ENCODE peak calls at places on chromosomes 1 and 21, in four cellular contexts. D is GM23248, M is heart right ventricle, C is colonic mucosa. A is an unnamed sample.

GRCh38 chr1:180563013-180563827 is 4.5 kb downstream of the OVAAL start:
- DNase-seq in D (peak), M (no peak), C (no peak), A (no peak)

GRCh38 chr21:17371470-17371869 is 141.4 kb upstream of the CXADR start:
- DNase-seq in C (no peak), M (no peak), D (peak), A (peak)

GRCh38 chr1:24898152-24898908 is 31.7 kb downstream of the RUNX3 start:
- DNase-seq in M (peak), D (peak), C (peak), A (no peak)

GRCh38 chr1:198496216-198497143 is 44.0 kb downstream of the ATP6V1G3 start:
- DNase-seq in M (no peak), C (no peak), D (peak), A (no peak)

GRCh38 chr1:42937141-42937696 is 21.4 kb downstream of the SLC2A1 start:
- DNase-seq in C (peak), M (no peak), D (peak), A (peak)

GRCh38 chr1:40477680-40478057 is 579 bp downstream of the ZFP69 start:
- DNase-seq in D (peak), M (no peak), C (peak), A (no peak)

GRCh38 chr1:19463204-19463803 is 22.0 kb downstream of the CAPZB start:
- DNase-seq in C (no peak), M (no peak), D (no peak), A (no peak)

GRCh38 chr1:8019229-8019620 is 6.9 kb downstream of the ERRFI1 start:
- DNase-seq in M (no peak), D (no peak), C (no peak), A (no peak)

GRCh38 chr1:179955318-179955638 is 668 bp downstream of the CEP350 start:
- DNase-seq in D (no peak), C (no peak), M (no peak), A (no peak)

GRCh38 chr1:1291611-1292441 is 11.6 kb downstream of the SCNN1D start:
- DNase-seq in D (peak), M (peak), C (peak), A (no peak)

GRCh38 chr1:181179980-181180964 is 91.8 kb downstream of the IER5 start:
- DNase-seq in M (peak), C (no peak), D (peak), A (peak)

GRCh38 chr1:230264342-230264741 is 161.8 kb downstream of the PGBD5 start:
- DNase-seq in C (no peak), D (no peak), M (no peak), A (no peak)

GRCh38 chr1:92995420-92996130 is 34.3 kb upstream of the DIPK1A start:
- DNase-seq in D (no peak), C (peak), M (no peak), A (no peak)

GRCh38 chr1:32894019-32894600 is 7.1 kb downstream of the TMEM54 start:
- DNase-seq in D (no peak), M (no peak), C (no peak), A (no peak)

GRCh38 chr1:236502579-236502971 is 21.2 kb upstream of the LGALS8 start:
- DNase-seq in C (no peak), D (peak), M (no peak), A (no peak)

GRCh38 chr21:28636988-28637691 is 355.5 kb downstream of the LTN1 start:
- DNase-seq in M (no peak), D (peak), C (no peak), A (peak)

GRCh38 chr1:1079408-1080121 is 5.5 kb upstream of the RNF223 start:
- DNase-seq in C (peak), M (peak), D (peak), A (peak)

GRCh38 chr1:29339176-29339575 is 102.9 kb downstream of the PTPRU start:
- DNase-seq in C (no peak), D (no peak), M (no peak), A (no peak)

DNA sequence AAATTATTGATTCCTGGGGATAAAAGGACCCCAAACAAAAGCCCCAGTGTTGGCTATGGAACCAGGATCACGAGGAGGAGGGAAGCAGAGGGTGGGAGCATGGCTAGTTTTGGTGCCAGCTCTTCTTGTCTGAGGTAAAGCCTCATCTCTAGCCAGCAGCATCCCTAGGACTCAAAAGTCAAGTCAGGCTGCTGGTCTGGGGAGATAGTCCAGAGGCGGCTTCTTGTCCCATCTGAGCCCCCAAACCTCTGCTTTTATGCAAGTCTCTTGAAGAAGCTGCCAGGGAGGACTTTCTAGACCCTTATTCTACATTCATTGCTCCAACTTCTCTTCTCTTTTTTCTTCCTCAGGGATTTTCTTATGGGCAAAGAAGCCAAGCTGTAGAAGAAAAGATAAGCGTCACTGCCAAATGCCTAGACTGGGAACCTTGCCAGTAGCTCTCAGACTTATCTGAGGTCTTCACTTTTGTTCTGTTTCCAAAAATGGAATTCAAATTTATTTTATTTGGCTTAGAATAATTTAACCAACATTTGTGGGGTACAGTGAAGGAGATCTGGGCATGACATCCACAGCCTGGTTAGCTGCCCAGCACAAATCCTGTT is 6.9 kb upstream of the ANKRD35 start:
- DNase-seq in M (no peak), D (peak), C (no peak), A (no peak)
- H3K4me3 ChIP-seq in M (peak), D (peak), C (no peak), A (no peak)

GRCh38 chr1:89548486-89548857 is 23.8 kb downstream of the LRRC8B start:
- DNase-seq in M (no peak), D (no peak), C (no peak), A (no peak)

GRCh38 chr1:89545264-89546038 is 20.8 kb downstream of the LRRC8B start:
- DNase-seq in C (no peak), M (no peak), D (peak), A (no peak)

GRCh38 chr1:89546082-89546889 is 21.7 kb downstream of the LRRC8B start:
- DNase-seq in C (no peak), D (peak), M (no peak), A (no peak)

GRCh38 chr1:89547563-89548485 is 23.2 kb downstream of the LRRC8B start:
- DNase-seq in C (no peak), D (peak), M (no peak), A (peak)

DNA sequence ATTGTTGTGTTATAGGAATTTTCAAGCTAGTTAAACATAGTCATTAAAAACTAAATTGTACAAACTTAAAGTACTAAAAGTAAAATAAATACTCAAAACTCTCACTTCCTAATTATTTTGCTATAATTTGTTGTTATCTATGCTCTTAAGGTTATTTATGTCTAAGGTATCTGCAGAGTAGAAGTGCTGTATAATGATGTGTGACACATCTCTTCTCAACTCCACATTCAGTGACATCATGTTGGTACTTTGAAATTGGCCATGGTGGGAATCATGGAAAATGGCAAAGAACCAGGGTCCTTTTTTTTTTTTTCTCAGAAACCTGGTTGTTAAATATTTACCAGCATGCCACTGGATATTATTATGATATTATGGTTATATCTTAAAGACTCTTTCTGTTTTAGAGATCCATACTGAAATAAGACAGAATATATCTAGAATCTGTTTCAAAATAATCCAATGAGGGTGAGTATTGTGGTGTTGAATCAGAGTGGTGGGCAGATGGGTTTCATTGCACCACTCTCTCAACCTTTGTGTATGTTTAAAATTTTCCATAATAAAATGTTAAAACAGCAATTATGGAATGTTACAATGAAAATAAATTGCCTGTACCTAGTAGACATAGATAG is 22.4 kb downstream of the LRRC8B start:
- DNase-seq in C (no peak), M (no peak), D (no peak), A (no peak)
- H3K4me3 ChIP-seq in C (no peak), M (no peak), D (no peak), A (no peak)

GRCh38 chr1:60274422-60275419 is 201.2 kb upstream of the C1orf87 start:
- DNase-seq in D (no peak), M (no peak), C (no peak), A (no peak)
- H3K4me3 ChIP-seq in D (no peak), M (no peak), C (no peak), A (no peak)

GRCh38 chr1:113388621-113389355 is 1.5 kb upstream of the MAGI3 start:
- DNase-seq in C (peak), D (peak), M (peak), A (no peak)
- H3K4me3 ChIP-seq in C (peak), D (peak), M (peak), A (peak)

DNA sequence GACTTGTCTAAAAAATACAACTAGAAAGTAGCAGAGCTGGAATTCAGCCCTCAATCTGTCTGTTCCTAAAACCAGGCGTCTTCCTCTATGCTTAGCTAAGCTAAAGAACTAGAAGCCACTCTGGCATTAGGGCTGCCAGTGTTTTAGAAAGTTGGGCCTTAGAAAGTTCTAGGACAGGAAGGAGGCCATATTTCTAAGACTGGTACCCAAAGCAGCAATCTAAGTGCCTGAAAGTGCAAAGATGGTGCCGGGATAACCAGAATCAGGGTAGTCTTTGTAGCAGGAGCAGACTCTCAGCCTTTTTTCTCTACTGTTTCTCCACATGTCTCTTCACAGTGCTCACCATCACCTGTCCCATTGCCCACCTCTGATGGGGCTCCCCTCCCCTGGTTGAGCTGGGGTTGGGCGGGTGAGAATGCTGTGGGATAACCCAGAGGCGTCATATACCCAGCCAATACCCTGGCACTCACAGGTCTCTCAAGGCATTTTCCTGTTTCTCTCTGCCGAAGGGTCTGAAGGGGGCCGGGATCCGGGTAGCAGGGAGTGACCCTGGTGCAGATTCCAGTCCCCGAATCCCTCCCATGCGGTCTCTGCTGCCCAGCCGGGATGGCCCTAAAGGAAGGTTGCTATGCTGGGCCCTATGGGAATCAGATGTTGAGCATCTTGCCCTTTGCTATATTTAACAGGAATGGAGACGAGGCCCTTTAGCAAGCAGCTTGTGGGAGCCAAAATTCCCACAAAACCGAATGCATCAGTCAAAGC is 1.1 kb upstream of the RCSD1 start:
- DNase-seq in M (no peak), D (no peak), C (no peak), A (no peak)
- H3K4me3 ChIP-seq in M (peak), D (no peak), C (no peak), A (no peak)

GRCh38 chr1:63592536-63593302 is 492 bp upstream of the PGM1 start:
- DNase-seq in D (peak), M (no peak), C (peak), A (no peak)
- H3K4me3 ChIP-seq in D (peak), M (peak), C (peak), A (peak)

A was measured in skeletal muscle cell.